ENCODE peak calls at places on chromosome 7, in five cellular contexts. E is ACHN, Q is neural progenitor cell, G is G401, K is H7. F is an unnamed sample.

GRCh38 chr7:158614695-158615094 is 27.1 kb upstream of the PTPRN2 start:
- DNase-seq in K (no peak), G (no peak), E (no peak), Q (no peak), F (no peak)

GRCh38 chr7:42930889-42931288 is 1.1 kb downstream of the PSMA2 start:
- DNase-seq in G (no peak), K (no peak), Q (no peak), E (no peak), F (no peak)

GRCh38 chr7:27608776-27609495 is 53.7 kb downstream of the HIBADH start:
- DNase-seq in G (no peak), E (no peak), Q (no peak), K (no peak), F (no peak)

GRCh38 chr7:51376420-51377092 is 59.9 kb upstream of the COBL start:
- DNase-seq in E (peak), Q (no peak), G (no peak), K (no peak), F (no peak)

GRCh38 chr7:66110861-66111260 is 3.8 kb upstream of the CRCP start:
- DNase-seq in G (no peak), K (no peak), E (peak), Q (no peak), F (no peak)

GRCh38 chr7:158431055-158431940 is 156.3 kb downstream of the PTPRN2 start:
- DNase-seq in K (no peak), E (no peak), G (no peak), Q (no peak), F (no peak)

GRCh38 chr7:102125127-102125561 is 161.5 kb upstream of the SH2B2 start:
- DNase-seq in Q (peak), K (peak), E (peak), G (peak), F (peak)

GRCh38 chr7:116576350-116577319 is 51.8 kb downstream of the CAV1 start:
- DNase-seq in K (no peak), G (no peak), E (peak), Q (no peak), F (no peak)

GRCh38 chr7:94190599-94191061 is 186.5 kb upstream of the BET1 start:
- DNase-seq in E (peak), G (no peak), Q (no peak), K (no peak), F (peak)

GRCh38 chr7:112462236-112462635 is 12.0 kb downstream of the IFRD1 start:
- DNase-seq in G (no peak), E (peak), Q (no peak), K (no peak), F (peak)

GRCh38 chr7:25894002-25894901 is 257.7 kb upstream of the NFE2L3 start:
- DNase-seq in E (peak), Q (peak), G (peak), K (peak), F (peak)

GRCh38 chr7:143511593-143512047 is 33.9 kb downstream of the TAS2R41 start:
- DNase-seq in K (no peak), E (no peak), G (no peak), Q (no peak), F (peak)

GRCh38 chr7:151150388-151150787 is 17.1 kb downstream of the GBX1 start:
- DNase-seq in Q (no peak), G (no peak), K (no peak), E (no peak), F (no peak)

GRCh38 chr7:114825423-114825951 is 96.4 kb upstream of the MDFIC start:
- DNase-seq in K (peak), E (no peak), Q (peak), G (no peak), F (peak)

GRCh38 chr7:117010375-117011133 is 57.3 kb downstream of the ST7 start:
- DNase-seq in Q (no peak), E (no peak), G (no peak), K (no peak), F (no peak)

GRCh38 chr7:79412438-79412837 is 41.0 kb downstream of the MAGI2 start:
- DNase-seq in E (no peak), G (no peak), Q (no peak), K (no peak), F (no peak)

GRCh38 chr7:7565746-7566650 is 686 bp upstream of the MIOS start:
- DNase-seq in G (no peak), Q (no peak), K (peak), E (peak), F (peak)

GRCh38 chr7:112802406-112802805 is 12.2 kb upstream of the TMEM168 start:
- DNase-seq in G (no peak), Q (no peak), K (no peak), E (no peak), F (no peak)